ENCODE peak calls at places on chromosomes 5 and 9, in five cellular contexts. C is transverse colon, Y is IMR-90, A is right lobe of liver, U is HCT116. E is an unnamed sample.

GRCh38 chr5:68408345-68408871 is 192.9 kb downstream of the PIK3R1 start:
- DNase-seq in C (no peak), Y (no peak), A (no peak), U (no peak), E (no peak)

GRCh38 chr5:40700116-40700822 is 20.6 kb downstream of the PTGER4 start:
- DNase-seq in U (no peak), A (no peak), Y (no peak), C (no peak), E (no peak)

GRCh38 chr5:177382423-177383029 is 1.7 kb upstream of the SLC34A1 start:
- DNase-seq in C (no peak), Y (peak), U (no peak), A (peak), E (no peak)

GRCh38 chr9:124079176-124079925 is 67.8 kb downstream of the LHX2 start:
- DNase-seq in A (no peak), C (no peak), Y (peak), U (no peak), E (no peak)

GRCh38 chr5:122144236-122144635 is 14.9 kb downstream of the ZNF474 start:
- DNase-seq in U (no peak), Y (peak), C (no peak), A (no peak), E (no peak)

GRCh38 chr5:58447231-58447630 is 12.7 kb downstream of the PLK2 start:
- DNase-seq in A (no peak), C (no peak), U (no peak), Y (peak), E (no peak)

GRCh38 chr5:101580591-101580990 is 677.5 kb upstream of the ST8SIA4 start:
- DNase-seq in C (no peak), Y (no peak), U (no peak), A (no peak), E (no peak)

GRCh38 chr9:131728961-131729360 is 10.9 kb downstream of the RAPGEF1 start:
- DNase-seq in C (peak), A (no peak), Y (no peak), U (no peak), E (no peak)

GRCh38 chr9:37028425-37029031 is 5.5 kb downstream of the PAX5 start:
- DNase-seq in U (no peak), A (no peak), Y (no peak), C (no peak), E (no peak)

GRCh38 chr9:135186248-135187164 is 99.0 kb downstream of the OLFM1 start:
- DNase-seq in C (no peak), A (no peak), Y (no peak), U (no peak), E (no peak)

GRCh38 chr9:79213417-79214125 is 358.2 kb upstream of the TLE4 start:
- DNase-seq in Y (peak), U (no peak), A (no peak), C (no peak), E (no peak)

GRCh38 chr5:556909-557441 is 32.7 kb upstream of the SLC9A3 start:
- DNase-seq in Y (no peak), U (no peak), A (no peak), C (peak), E (no peak)

GRCh38 chr5:178227929-178228328 is 4.7 kb downstream of the PHYKPL start:
- DNase-seq in C (no peak), Y (no peak), U (no peak), A (no peak), E (no peak)

GRCh38 chr9:129100383-129101169 is 10.0 kb downstream of the CRAT start:
- DNase-seq in Y (no peak), U (no peak), C (no peak), A (no peak), E (no peak)

GRCh38 chr5:43663916-43664315 is 60.9 kb downstream of the NNT start:
- DNase-seq in A (no peak), C (no peak), U (no peak), Y (no peak), E (no peak)
- H3K27ac ChIP-seq in A (no peak), C (no peak), U (no peak), Y (no peak), E (no peak)

GRCh38 chr5:56313596-56313995 is 80.5 kb upstream of the ANKRD55 start:
- DNase-seq in Y (no peak), A (no peak), U (no peak), C (no peak), E (no peak)

GRCh38 chr5:56313004-56313531 is 79.9 kb upstream of the ANKRD55 start:
- DNase-seq in U (no peak), A (no peak), C (no peak), Y (no peak), E (no peak)

GRCh38 chr5:56316302-56316994 is 83.3 kb upstream of the ANKRD55 start:
- DNase-seq in Y (no peak), U (no peak), C (no peak), A (no peak), E (no peak)

GRCh38 chr5:56311306-56311904 is 78.3 kb upstream of the ANKRD55 start:
- DNase-seq in C (no peak), A (no peak), U (no peak), Y (no peak), E (no peak)

DNA sequence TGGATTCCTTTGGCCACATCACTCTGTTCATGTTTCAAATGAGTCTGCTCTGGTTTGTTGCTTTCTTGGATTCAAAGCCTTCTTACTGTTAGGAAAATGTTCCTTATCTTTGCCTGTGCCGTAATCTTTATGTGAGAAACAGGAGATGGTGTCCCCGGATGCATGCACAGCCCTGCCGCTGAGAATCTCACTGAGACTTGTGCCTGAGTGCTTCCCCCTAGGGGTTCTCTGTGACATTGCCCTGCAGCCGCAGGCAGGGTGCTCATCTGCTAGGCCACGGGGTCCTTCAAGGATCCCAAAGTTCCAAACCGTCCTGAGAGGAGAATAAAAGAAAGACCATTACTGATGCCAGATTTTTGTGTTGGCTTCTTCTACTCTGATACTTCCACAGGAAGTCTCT is 81.4 kb upstream of the ANKRD55 start:
- DNase-seq in U (no peak), C (no peak), A (no peak), Y (no peak), E (no peak)
- TF ChIP-seq CTCF in U (no peak), C (peak), A (no peak), Y (peak), E (no peak)

GRCh38 chr5:171454549-171454948 is 35.1 kb downstream of the FGF18 start:
- DNase-seq in Y (no peak), A (peak), C (no peak), U (no peak), E (no peak)

GRCh38 chr5:171453988-171454387 is 34.5 kb downstream of the FGF18 start:
- DNase-seq in U (no peak), C (no peak), Y (no peak), A (no peak), E (no peak)

GRCh38 chr5:171450423-171451246 is 31.2 kb downstream of the FGF18 start:
- DNase-seq in U (no peak), A (no peak), C (peak), Y (peak), E (no peak)

GRCh38 chr5:171451421-171451820 is 32.0 kb downstream of the FGF18 start:
- DNase-seq in A (no peak), U (no peak), Y (no peak), C (no peak), E (no peak)

DNA sequence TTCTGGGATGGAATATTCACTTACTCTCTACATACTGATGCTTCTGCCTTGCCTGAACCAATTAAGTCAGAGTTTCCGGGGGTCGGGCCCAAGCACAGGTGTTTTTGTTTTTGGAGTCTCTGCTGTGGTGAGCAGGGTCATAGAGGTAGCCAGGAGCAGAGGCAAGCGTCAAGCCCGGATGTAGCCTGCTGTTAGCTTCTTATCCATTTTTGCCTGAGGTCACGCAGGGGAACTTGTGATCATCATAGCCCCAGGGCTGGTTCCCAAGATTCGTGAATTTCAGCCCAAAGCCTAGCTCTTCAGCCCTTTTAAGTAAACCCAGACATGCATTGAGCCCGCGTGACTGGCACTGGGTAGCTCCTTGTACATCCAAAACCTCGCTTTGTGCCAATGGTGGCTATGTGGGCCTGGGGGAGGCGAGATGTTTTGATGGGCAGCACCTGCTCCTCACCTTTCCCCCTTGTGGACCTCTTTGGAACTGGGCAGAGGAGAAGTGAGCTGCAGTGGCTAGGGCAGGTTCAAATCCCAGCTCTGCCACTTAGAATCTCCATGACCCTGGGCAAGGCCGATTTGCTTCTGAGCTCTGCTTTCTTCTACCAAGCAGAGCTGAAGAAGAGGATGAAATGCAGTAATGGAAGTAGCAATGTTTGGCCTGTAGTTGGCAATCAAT is 33.7 kb downstream of the FGF18 start:
- DNase-seq in A (no peak), U (no peak), Y (no peak), C (no peak), E (no peak)
- H3K4me3 ChIP-seq in A (no peak), U (no peak), Y (no peak), C (no peak), E (no peak)

GRCh38 chr9:95102572-95102971 is 214.9 kb downstream of the FANCC start:
- DNase-seq in Y (no peak), A (no peak), U (no peak), C (no peak), E (no peak)

GRCh38 chr9:95100071-95100627 is 217.4 kb downstream of the FANCC start:
- DNase-seq in U (no peak), Y (peak), C (no peak), A (no peak), E (no peak)

GRCh38 chr9:95102001-95102433 is 215.5 kb downstream of the FANCC start:
- DNase-seq in C (no peak), U (no peak), A (no peak), Y (no peak), E (no peak)

GRCh38 chr9:95099321-95100070 is 218.0 kb downstream of the FANCC start:
- DNase-seq in Y (no peak), C (no peak), U (no peak), A (no peak), E (no peak)

GRCh38 chr9:95101326-95101725 is 216.2 kb downstream of the FANCC start:
- DNase-seq in A (no peak), U (no peak), C (no peak), Y (no peak), E (no peak)
- H3K27ac ChIP-seq in A (no peak), U (no peak), C (peak), Y (no peak), E (no peak)

DNA sequence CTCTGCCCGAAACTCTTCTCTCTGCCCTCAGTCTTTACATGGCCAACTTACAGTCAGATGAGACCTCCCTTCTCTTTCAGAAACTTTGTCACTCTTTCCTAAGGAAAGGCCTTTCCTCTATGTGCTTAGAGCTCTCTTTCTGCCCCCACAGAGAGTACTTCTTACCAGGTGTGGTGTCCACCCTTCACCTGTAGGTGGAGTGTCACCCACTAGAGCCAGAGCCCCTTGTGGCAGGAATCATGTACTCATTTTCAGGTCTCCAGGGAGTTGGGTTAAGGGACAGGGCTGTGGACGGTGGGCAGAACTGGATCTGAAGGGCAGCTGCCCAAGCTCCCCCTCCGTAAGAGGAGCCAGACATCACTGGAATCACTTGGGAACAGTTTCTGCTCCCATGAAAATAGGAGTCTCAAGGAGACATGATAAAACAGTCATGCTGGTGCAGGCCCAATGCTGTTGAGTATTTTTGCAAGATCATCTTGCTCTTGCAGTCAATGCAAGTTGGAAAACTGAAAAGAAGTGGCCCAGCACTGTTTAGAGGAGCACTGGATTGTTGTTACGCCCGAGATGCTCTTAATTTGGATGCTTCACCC is 436.7 kb downstream of the ZSWIM6 start:
- DNase-seq in Y (peak), C (peak), U (peak), A (no peak), E (no peak)
- TF ChIP-seq CTCF in Y (peak), C (peak), U (peak), A (peak), E (no peak)

DNA sequence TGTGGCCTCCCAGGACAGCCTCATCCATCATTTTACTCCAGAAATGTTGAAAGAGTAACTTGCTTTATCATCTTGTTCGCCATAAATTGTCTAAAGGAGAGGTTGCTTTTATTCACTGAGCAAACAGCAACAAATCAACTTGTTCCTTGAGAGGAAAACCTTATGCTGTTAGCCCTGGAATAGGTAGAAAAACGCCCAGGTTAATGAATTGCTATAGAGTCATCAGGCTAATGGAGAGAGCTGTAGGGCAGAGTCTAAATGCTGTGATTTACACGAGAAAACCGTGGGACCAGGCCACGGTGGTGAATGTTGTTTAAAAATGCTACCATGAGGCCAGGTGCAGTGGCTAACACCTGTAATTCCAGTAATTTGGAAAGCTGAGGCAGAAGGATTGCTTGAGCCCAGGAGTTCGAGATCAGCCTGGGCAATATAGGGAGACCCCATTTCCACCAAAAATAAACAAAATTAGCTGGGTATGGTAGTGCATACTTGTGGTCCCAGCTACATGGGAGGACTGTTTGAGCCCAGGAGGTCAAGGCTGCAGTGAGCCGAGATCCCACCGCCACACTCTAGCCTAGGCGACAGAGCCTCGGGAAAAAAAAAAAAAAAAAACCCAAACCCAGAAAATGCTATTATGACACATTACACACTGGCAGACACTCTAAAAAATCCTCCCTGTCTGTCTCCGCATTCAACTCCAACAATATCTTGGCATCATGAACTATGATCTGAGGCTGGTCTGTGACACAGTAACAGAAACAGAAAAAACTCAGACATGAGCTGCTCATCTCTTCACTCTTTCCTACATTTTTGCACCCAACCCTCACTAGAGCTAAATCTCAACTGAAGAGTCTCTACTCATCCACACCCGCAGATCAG is 118.5 kb upstream of the RETREG1 start:
- DNase-seq in U (no peak), Y (no peak), C (no peak), A (no peak), E (no peak)
- H3K4me3 ChIP-seq in U (no peak), Y (no peak), C (no peak), A (no peak), E (no peak)

GRCh38 chr5:173453167-173453566 is 125.0 kb upstream of the STC2 start:
- DNase-seq in A (no peak), U (no peak), Y (peak), C (no peak), E (no peak)

GRCh38 chr5:173455599-173455957 is 127.4 kb upstream of the STC2 start:
- DNase-seq in C (no peak), A (no peak), U (no peak), Y (no peak), E (no peak)

GRCh38 chr5:173454764-173455598 is 126.8 kb upstream of the STC2 start:
- DNase-seq in A (no peak), Y (peak), C (peak), U (peak), E (peak)

GRCh38 chr5:173452506-173452905 is 124.3 kb upstream of the STC2 start:
- DNase-seq in A (no peak), C (no peak), Y (peak), U (no peak), E (no peak)

GRCh38 chr5:173454381-173454763 is 126.2 kb upstream of the STC2 start:
- DNase-seq in U (no peak), C (no peak), A (no peak), Y (peak), E (no peak)
- H3K27ac ChIP-seq in U (peak), C (peak), A (no peak), Y (peak), E (peak)

GRCh38 chr9:117448066-117448465 is 33.2 kb upstream of the ASTN2 start:
- DNase-seq in C (no peak), Y (no peak), U (no peak), A (no peak), E (no peak)
- TF ChIP-seq CTCF in C (no peak), Y (peak), U (no peak), A (no peak), E (no peak)